ENCODE peak calls at places on chromosomes 12 and 14, in nine cellular contexts. D is sigmoid colon, W is K562, G is stomach, X is HepG2, Z is transverse colon, U is H1, S is upper lobe of left lung, K is GM12878. Y is an unnamed sample.

GRCh38 chr12:27861428-27862167 is 81.6 kb upstream of the MANSC4 start:
- DNase-seq in W (no peak), U (no peak), S (peak), G (peak), X (no peak), D (peak), Z (peak), K (peak), Y (peak)

GRCh38 chr12:53977596-53978464 is 3.1 kb upstream of the HOTAIR start:
- DNase-seq in K (no peak), D (no peak), U (no peak), G (no peak), X (no peak), Z (no peak), S (no peak), W (no peak), Y (no peak)

GRCh38 chr14:105047283-105048016 is 17.8 kb downstream of the GPR132 start:
- DNase-seq in W (no peak), S (no peak), G (no peak), K (no peak), X (no peak), D (peak), U (no peak), Z (no peak), Y (no peak)

GRCh38 chr14:73833530-73834257 is 17.9 kb upstream of the PTGR2 start:
- DNase-seq in U (no peak), K (no peak), W (no peak), S (peak), Z (no peak), D (no peak), G (no peak), X (peak), Y (no peak)

GRCh38 chr12:1324099-1324498 is 270.3 kb downstream of the FBXL14 start:
- DNase-seq in X (no peak), D (no peak), W (no peak), K (no peak), G (no peak), U (no peak), S (no peak), Z (no peak), Y (no peak)

GRCh38 chr14:86091811-86092210 is 561.9 kb downstream of the FLRT2 start:
- DNase-seq in D (no peak), K (no peak), G (no peak), S (no peak), X (no peak), U (no peak), W (no peak), Z (no peak), Y (no peak)

GRCh38 chr14:103862393-103862782 is 15.0 kb upstream of the PPP1R13B start:
- DNase-seq in K (no peak), U (no peak), S (no peak), G (no peak), X (peak), W (no peak), D (no peak), Z (no peak), Y (no peak)

GRCh38 chr12:81181701-81182100 is 103.8 kb downstream of the ACSS3 start:
- DNase-seq in X (no peak), U (no peak), W (no peak), K (no peak), D (no peak), S (no peak), Z (no peak), G (no peak), Y (no peak)

GRCh38 chr12:31954925-31955678 is 4.1 kb upstream of the RESF1 start:
- DNase-seq in U (no peak), W (no peak), X (no peak), Z (no peak), G (no peak), S (no peak), D (no peak), K (no peak), Y (no peak)

GRCh38 chr12:3901116-3901515 is 27.9 kb upstream of the PARP11 start:
- DNase-seq in X (no peak), G (no peak), Z (no peak), W (no peak), S (no peak), U (no peak), K (no peak), D (no peak), Y (no peak)

GRCh38 chr12:3892631-3893030 is 19.4 kb upstream of the PARP11 start:
- DNase-seq in G (no peak), S (no peak), X (no peak), W (no peak), U (no peak), D (no peak), K (no peak), Z (no peak), Y (no peak)

GRCh38 chr12:3898751-3899150 is 25.6 kb upstream of the PARP11 start:
- DNase-seq in X (no peak), U (no peak), Z (no peak), S (no peak), G (no peak), K (no peak), W (no peak), D (no peak), Y (peak)

GRCh38 chr12:3897400-3897910 is 24.3 kb upstream of the PARP11 start:
- DNase-seq in K (no peak), W (no peak), G (no peak), U (no peak), X (no peak), S (no peak), D (no peak), Z (no peak), Y (no peak)

GRCh38 chr12:3896851-3897351 is 23.7 kb upstream of the PARP11 start:
- DNase-seq in G (no peak), Z (no peak), X (no peak), D (no peak), S (peak), U (no peak), K (no peak), W (no peak), Y (no peak)
- TF ChIP-seq POLR2AphosphoS5 in G (no peak), Z (no peak), X (no peak), D (no peak), S (no peak), U (no peak), K (no peak), W (no peak), Y (no peak)

DNA sequence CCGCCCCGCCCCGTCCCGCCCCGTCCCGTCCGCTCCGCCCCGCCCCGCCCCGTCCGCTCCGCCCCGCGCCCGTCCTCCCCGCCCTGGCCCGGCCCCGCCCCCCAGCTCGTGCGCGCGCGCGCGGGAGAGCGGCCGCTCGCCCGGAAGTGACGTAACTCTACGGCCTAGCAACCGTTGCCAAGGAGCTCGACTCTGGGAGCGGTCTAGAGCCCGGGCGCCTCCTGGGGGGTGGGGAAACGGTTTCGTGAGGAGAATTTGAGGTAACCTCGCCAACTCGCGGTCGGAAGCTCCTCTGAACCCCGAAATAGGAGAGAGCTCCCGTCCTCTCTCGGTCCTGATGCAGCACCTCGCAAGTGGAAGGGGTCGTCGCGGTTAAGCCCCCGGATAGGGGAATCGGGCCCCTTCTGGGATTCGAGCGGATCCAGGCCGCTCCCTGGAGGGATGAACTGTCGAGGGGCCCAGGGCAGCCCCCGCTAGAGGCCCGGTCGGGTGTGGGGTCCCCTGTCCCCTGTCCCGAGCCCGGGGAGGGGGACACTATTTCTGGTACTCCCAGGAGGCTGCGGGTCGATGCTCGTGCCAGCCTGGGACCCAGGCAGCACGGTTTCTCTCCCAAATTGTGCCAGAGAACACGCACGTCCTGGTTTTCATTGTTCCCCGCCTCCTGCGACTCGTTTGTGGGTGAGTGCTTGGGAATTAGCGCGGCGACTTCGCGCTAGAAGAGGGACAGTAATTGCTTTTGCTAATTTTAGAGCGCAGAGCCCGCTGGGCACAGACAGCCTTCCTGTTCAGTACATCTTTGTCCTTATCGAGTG is at the start of gene IFT81:
- DNase-seq in K (no peak), X (peak), D (peak), W (peak), S (peak), G (peak), Z (peak), U (peak), Y (peak)
- TF ChIP-seq POLR2A in K (peak), X (no peak), D (peak), W (peak), S (peak), G (no peak), Z (peak), U (no peak), Y (peak)

GRCh38 chr14:65027127-65027799 is 40.6 kb downstream of the FNTB start:
- DNase-seq in W (no peak), Z (no peak), D (no peak), G (no peak), U (no peak), X (no peak), S (no peak), K (no peak), Y (no peak)
- TF ChIP-seq EP300 in W (no peak), Z (no peak), D (no peak), G (no peak), U (no peak), X (no peak), S (no peak), K (no peak), Y (no peak)

GRCh38 chr12:115313929-115314328 is 630.0 kb upstream of the TBX3 start:
- DNase-seq in S (no peak), X (peak), Z (no peak), U (no peak), D (no peak), G (no peak), K (no peak), W (no peak), Y (no peak)
- TF ChIP-seq POLR2AphosphoS5 in S (no peak), X (no peak), Z (no peak), U (no peak), D (no peak), G (no peak), K (no peak), W (no peak), Y (no peak)

GRCh38 chr14:30129795-30130194 is 202.1 kb upstream of the PRKD1 start:
- DNase-seq in Z (no peak), X (no peak), D (no peak), W (no peak), K (no peak), S (no peak), U (peak), G (no peak), Y (no peak)
- TF ChIP-seq POLR2A in Z (no peak), X (no peak), D (no peak), W (no peak), K (no peak), S (no peak), U (no peak), G (no peak), Y (no peak)

GRCh38 chr12:128872303-128872702 is 19.0 kb downstream of the GLT1D1 start:
- DNase-seq in W (no peak), X (no peak), S (no peak), K (no peak), G (no peak), U (no peak), D (no peak), Z (no peak), Y (no peak)
- TF ChIP-seq EP300 in W (no peak), X (no peak), S (no peak), K (no peak), G (no peak), U (no peak), D (no peak), Z (no peak), Y (no peak)

Y was measured in esophagus muscularis mucosa.